ENCODE peak calls at places on chromosomes 4 and X, in nine cellular contexts. V is CD4-positive, CD25-positive, alpha-beta regulatory T cell; F is fibroblast of lung; I is uterus; T is psoas muscle; Z is A549; X is thyroid gland; A is lower lobe of right lung; L is neuronal stem cell. K is an unnamed sample.

GRCh38 chr4:170110290-170110672 is 20.5 kb upstream of the AADAT start:
- DNase-seq in V (no peak), F (no peak), I (no peak), T (no peak), Z (no peak), X (no peak), A (no peak), L (no peak), K (no peak)

GRCh38 chrX:120749141-120749846 is 119.4 kb upstream of the C1GALT1C1 start:
- DNase-seq in V (peak; percentile 7), F (no peak), I (no peak), T (no peak), Z (no peak), X (no peak), A (no peak), L (no peak), K (no peak)

GRCh38 chrX:24412637-24413363 is 52.3 kb upstream of the PDK3 start:
- DNase-seq in V (no peak), F (no peak), I (no peak), T (no peak), Z (no peak), X (no peak), A (no peak), L (no peak), K (no peak)

GRCh38 chr4:187204389-187204920 is 480.8 kb upstream of the FAT1 start:
- DNase-seq in V (no peak), F (no peak), I (no peak), T (no peak), Z (peak; percentile 16), X (no peak), A (no peak), L (no peak), K (no peak)

GRCh38 chr4:22596384-22596783 is 80.5 kb upstream of the ADGRA3 start:
- DNase-seq in V (no peak), F (peak; percentile 25), I (no peak), T (no peak), Z (no peak), X (no peak), A (no peak), L (no peak), K (no peak)

GRCh38 chrX:13048265-13048664 is 3.8 kb upstream of the FAM9C start:
- DNase-seq in V (no peak), F (peak; percentile 64), I (no peak), T (no peak), Z (no peak), X (no peak), A (no peak), L (no peak), K (no peak)

GRCh38 chr4:147360301-147360700 is 120.6 kb upstream of the EDNRA start:
- DNase-seq in V (no peak), F (peak; percentile 94), I (no peak), T (no peak), Z (no peak), X (no peak), A (no peak), L (no peak), K (no peak)

GRCh38 chrX:20519826-20520225 is 253.1 kb upstream of the RPS6KA3 start:
- DNase-seq in V (no peak), F (no peak), I (no peak), T (no peak), Z (no peak), X (no peak), A (no peak), L (no peak), K (no peak)

GRCh38 chr4:68963389-68963788 is 11.8 kb upstream of the UGT2A3 start:
- DNase-seq in V (no peak), F (no peak), I (no peak), T (no peak), Z (no peak), X (no peak), A (no peak), L (no peak), K (no peak)

GRCh38 chr4:176323511-176324160 is 3.9 kb downstream of the SPCS3 start:
- DNase-seq in V (no peak), F (peak; percentile 29), I (no peak), T (no peak), Z (no peak), X (no peak), A (no peak), L (no peak), K (no peak)

GRCh38 chr4:119057417-119057816 is 78.2 kb upstream of the MYOZ2 start:
- DNase-seq in V (no peak), F (no peak), I (no peak), T (no peak), Z (no peak), X (no peak), A (no peak), L (no peak), K (no peak)

GRCh38 chrX:54173791-54174190 is 9.3 kb downstream of the FAM120C start:
- DNase-seq in V (no peak), F (no peak), I (no peak), T (no peak), Z (no peak), X (no peak), A (no peak), L (no peak), K (no peak)

GRCh38 chr4:89757154-89757723 is 79.7 kb downstream of the SNCA start:
- DNase-seq in V (no peak), F (no peak), I (no peak), T (no peak), Z (no peak), X (peak; percentile 16), A (no peak), L (no peak), K (no peak)

GRCh38 chrX:44202596-44202995 is 140.9 kb downstream of the EFHC2 start:
- DNase-seq in V (no peak), F (no peak), I (no peak), T (no peak), Z (no peak), X (no peak), A (no peak), L (no peak), K (no peak)

GRCh38 chr4:37453361-37454262 is 209.1 kb downstream of the NWD2 start:
- DNase-seq in V (peak; percentile 42), F (peak; percentile 17), I (peak; percentile 45), T (peak; percentile 60), Z (peak; percentile 18), X (peak; percentile 75), A (peak; percentile 82), L (peak; percentile 43), K (no peak)

GRCh38 chrX:97267376-97267775 is 383.7 kb downstream of the RPA4 start:
- DNase-seq in V (no peak), F (peak; percentile 15), I (no peak), T (no peak), Z (no peak), X (no peak), A (no peak), L (no peak), K (no peak)

GRCh38 chrX:105872921-105873320 is 50.6 kb downstream of the NRK start:
- DNase-seq in V (no peak), F (peak; percentile 12), I (no peak), T (no peak), Z (no peak), X (no peak), A (no peak), L (no peak), K (no peak)

GRCh38 chr4:137519406-137519805 is 12.9 kb downstream of the PCDH18 start:
- DNase-seq in V (no peak), F (peak; percentile 71), I (no peak), T (no peak), Z (no peak), X (peak; percentile 10), A (no peak), L (no peak), K (no peak)

GRCh38 chrX:119398974-119399771 is at the start of gene SLC25A43:
- DNase-seq in V (peak; percentile 34), F (peak; percentile 31), I (peak; percentile 28), T (peak; percentile 58), Z (peak; percentile 44), X (peak; percentile 21), A (peak; percentile 66), L (no peak), K (peak; percentile 17)

GRCh38 chr4:10162341-10163000 is 45.9 kb upstream of the WDR1 start:
- DNase-seq in V (no peak), F (no peak), I (no peak), T (no peak), Z (no peak), X (no peak), A (no peak), L (no peak), K (no peak)

GRCh38 chrX:53686151-53686885 is at the start of gene HUWE1:
- DNase-seq in V (peak; percentile 85), F (peak; percentile 73), I (peak; percentile 77), T (peak; percentile 87), Z (peak; percentile 86), X (peak; percentile 81), A (peak; percentile 82), L (peak; percentile 79), K (peak; percentile 72)

GRCh38 chr4:153449338-153449737 is 16.8 kb upstream of the TMEM131L start:
- DNase-seq in V (no peak), F (no peak), I (no peak), T (no peak), Z (no peak), X (no peak), A (no peak), L (no peak), K (no peak)

GRCh38 chrX:140504371-140505324 is at the start of gene SOX3:
- DNase-seq in V (no peak), F (no peak), I (no peak), T (no peak), Z (no peak), X (no peak), A (no peak), L (peak; percentile 74), K (no peak)

GRCh38 chrX:16687514-16687913 is 25.0 kb downstream of the CTPS2 start:
- DNase-seq in V (no peak), F (no peak), I (no peak), T (no peak), Z (no peak), X (no peak), A (no peak), L (no peak), K (no peak)
- H3K4me1 ChIP-seq in V (no peaks in the 10 kb centered on the region), F (no peaks in the 10 kb centered on the region), I (no peaks in the 10 kb centered on the region), T (no peaks in the 10 kb centered on the region), Z (no peaks in the 10 kb centered on the region), X (no peaks in the 10 kb centered on the region), A (no peaks in the 10 kb centered on the region), L (no peaks in the 10 kb centered on the region), K (no peaks in the 10 kb centered on the region)

GRCh38 chr4:52259978-52260377 is 208.9 kb downstream of the SPATA18 start:
- DNase-seq in V (no peak), F (no peak), I (no peak), T (no peak), Z (no peak), X (no peak), A (no peak), L (no peak), K (no peak)
- H3K4me1 ChIP-seq in V (no peaks in the 10 kb centered on the region), F (no peaks in the 10 kb centered on the region), I (no peaks in the 10 kb centered on the region), T (no peaks in the 10 kb centered on the region), Z (no peaks in the 10 kb centered on the region), X (no peaks in the 10 kb centered on the region), A (no peaks in the 10 kb centered on the region), L (no peaks in the 10 kb centered on the region), K (no peaks in the 10 kb centered on the region)

GRCh38 chr4:17624821-17625220 is 10.4 kb downstream of the MED28 start:
- DNase-seq in V (no peak), F (no peak), I (no peak), T (no peak), Z (no peak), X (no peak), A (no peak), L (no peak), K (no peak)
- H3K4me1 ChIP-seq in V (no peaks in the 10 kb centered on the region), F (no peaks in the 10 kb centered on the region), I (no peaks in the 10 kb centered on the region), T (peaks cover 45% of the 10 kb centered on the region), Z (no peaks in the 10 kb centered on the region), X (no peaks in the 10 kb centered on the region), A (no peaks in the 10 kb centered on the region), L (no peaks in the 10 kb centered on the region), K (no peaks in the 10 kb centered on the region)

GRCh38 chr4:3385719-3386440 is 55.9 kb upstream of the HGFAC start:
- DNase-seq in V (no peak), F (no peak), I (no peak), T (no peak), Z (no peak), X (no peak), A (peak; percentile 79), L (no peak), K (no peak)
- H3K4me1 ChIP-seq in V (peaks cover 3% of the 10 kb centered on the region), F (peaks cover 3% of the 10 kb centered on the region), I (no peaks in the 10 kb centered on the region), T (peaks cover 23% of the 10 kb centered on the region), Z (no peaks in the 10 kb centered on the region), X (peaks cover 7% of the 10 kb centered on the region), A (peaks cover 61% of the 10 kb centered on the region), L (peaks cover 32% of the 10 kb centered on the region), K (no peaks in the 10 kb centered on the region)

K was measured in CD8-positive, alpha-beta memory T cell.